ENCODE peak calls at places on chromosomes 7 and 10, in five cellular contexts. F is GM12878, C is HCT116, L is HepG2, B is K562. G is an unnamed sample.

GRCh38 chr7:87370660-87371180 is 25.3 kb downstream of the CROT start:
- DNase-seq in F (no peak), C (no peak), L (peak; percentile 8), B (peak; percentile 36), G (no peak)

GRCh38 chr7:131370523-131370968 is 42.9 kb downstream of the MKLN1 start:
- DNase-seq in F (peak; percentile 48), C (no peak), L (no peak), B (no peak), G (no peak)

GRCh38 chr7:2157473-2158279 is 75.1 kb downstream of the MAD1L1 start:
- DNase-seq in F (no peak), C (no peak), L (no peak), B (no peak), G (no peak)

GRCh38 chr7:107948645-107949442 is 54.1 kb downstream of the LAMB1 start:
- DNase-seq in F (no peak), C (peak; percentile 54), L (peak; percentile 86), B (no peak), G (no peak)

GRCh38 chr7:97118306-97118917 is 914 bp downstream of the SDHAF3 start:
- DNase-seq in F (no peak), C (no peak), L (no peak), B (no peak), G (no peak)

GRCh38 chr10:128185627-128186026 is 59.4 kb upstream of the MKI67 start:
- DNase-seq in F (no peak), C (no peak), L (no peak), B (no peak), G (no peak)

GRCh38 chr10:116104210-116104932 is 168.6 kb downstream of the GFRA1 start:
- DNase-seq in F (no peak), C (no peak), L (no peak), B (no peak), G (no peak)

GRCh38 chr10:80596391-80597257 is 58.9 kb downstream of the SH2D4B start:
- DNase-seq in F (no peak), C (peak; percentile 57), L (peak; percentile 42), B (peak; percentile 75), G (peak; percentile 63)

GRCh38 chr10:114394531-114394930 is 9.8 kb downstream of the AFAP1L2 start:
- DNase-seq in F (no peak), C (no peak), L (no peak), B (no peak), G (no peak)

GRCh38 chr7:67525588-67525987 is 529.0 kb downstream of the TYW1 start:
- DNase-seq in F (no peak), C (no peak), L (no peak), B (no peak), G (peak; percentile 27)

GRCh38 chr7:111357691-111358090 is 204.6 kb downstream of the IMMP2L start:
- DNase-seq in F (no peak), C (no peak), L (no peak), B (no peak), G (no peak)
- TF ChIP-seq SP1 in F (no peak), C (no peak), L (no peak), B (no peak), G (no peak)

DNA sequence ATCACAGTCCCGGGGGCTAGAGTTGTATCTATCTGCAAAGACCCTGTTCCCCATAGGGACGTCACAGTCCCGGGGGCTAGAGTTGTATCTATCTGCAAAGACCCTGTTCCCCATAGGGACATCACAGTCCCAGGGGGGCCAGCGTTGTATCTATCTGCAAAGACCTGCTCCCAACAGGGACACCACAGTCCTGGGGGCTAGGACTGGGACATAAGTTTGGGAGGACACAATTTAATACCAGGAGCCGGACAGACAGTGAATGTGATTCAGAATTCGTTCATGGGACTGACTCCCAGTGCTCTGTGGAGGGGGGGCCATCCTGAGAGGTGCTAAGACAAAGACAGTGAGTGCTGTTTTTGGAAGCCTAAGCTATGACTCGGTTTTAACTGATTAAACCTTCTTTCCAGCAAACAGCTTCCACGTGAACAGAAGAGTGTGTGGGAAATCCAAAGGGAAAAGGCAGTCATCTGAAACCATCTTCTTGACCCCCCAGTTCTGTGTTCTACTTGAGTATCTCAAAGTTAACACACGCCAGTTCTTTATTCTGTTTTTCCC is 153.0 kb downstream of the DIP2C start:
- DNase-seq in F (no peak), C (no peak), L (no peak), B (no peak), G (no peak)
- H3K79me2 ChIP-seq in F (no peaks in the 10 kb centered on the region), C (no peaks in the 10 kb centered on the region), L (no peaks in the 10 kb centered on the region), B (no peaks in the 10 kb centered on the region), G (no peaks in the 10 kb centered on the region)

DNA sequence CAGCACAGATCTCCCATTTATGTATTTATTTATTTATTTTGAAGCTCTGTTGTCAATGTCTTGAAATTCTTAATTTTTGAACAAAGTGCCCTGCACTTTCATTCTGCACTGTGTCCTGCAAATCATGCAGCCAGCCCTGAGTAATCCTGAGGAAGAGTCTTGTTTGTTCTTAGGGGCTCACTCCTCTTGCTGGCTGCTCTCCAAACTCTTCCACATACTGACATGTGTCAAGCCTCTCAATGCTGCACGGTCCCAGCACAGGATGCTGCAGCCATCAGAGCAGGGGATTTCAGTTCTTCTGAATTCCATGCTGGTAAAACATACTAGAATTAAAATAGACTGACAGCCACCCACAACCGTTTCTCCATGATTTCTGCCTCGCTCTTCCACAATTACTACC is 207.2 kb downstream of the PARD3 start:
- DNase-seq in F (no peak), C (no peak), L (peak; percentile 4), B (no peak), G (no peak)
- TF ChIP-seq SP1 in F (no peak), C (no peak), L (no peak), B (no peak), G (no peak)

GRCh38 chr10:34635111-34635510 is 180.0 kb downstream of the PARD3 start:
- DNase-seq in F (no peak), C (no peak), L (no peak), B (no peak), G (no peak)
- H3K79me2 ChIP-seq in F (no peaks in the 10 kb centered on the region), C (peaks cover 25% of the 10 kb centered on the region), L (peaks cover 25% of the 10 kb centered on the region), B (no peaks in the 10 kb centered on the region), G (peaks cover 55% of the 10 kb centered on the region)

GRCh38 chr10:79070611-79071534 is 2.1 kb downstream of the ZMIZ1 start:
- DNase-seq in F (no peak), C (no peak), L (peak; percentile 90), B (no peak), G (peak; percentile 72)

GRCh38 chr10:79069325-79070090 is 742 bp downstream of the ZMIZ1 start:
- DNase-seq in F (no peak), C (no peak), L (no peak), B (peak; percentile 66), G (no peak)

GRCh38 chr10:79071535-79071923 is 2.8 kb downstream of the ZMIZ1 start:
- DNase-seq in F (no peak), C (no peak), L (peak; percentile 81), B (no peak), G (no peak)

GRCh38 chr10:79068562-79069324 is at the start of gene ZMIZ1:
- DNase-seq in F (no peak), C (peak; percentile 83), L (peak; percentile 88), B (peak; percentile 95), G (no peak)

GRCh38 chr10:79070091-79070610 is 1.4 kb downstream of the ZMIZ1 start:
- DNase-seq in F (no peak), C (no peak), L (no peak), B (peak; percentile 48), G (no peak)
- TF ChIP-seq SP1 in F (no peak), C (no peak), L (no peak), B (no peak), G (no peak)

GRCh38 chr7:116226664-116227063 is 16.3 kb downstream of the TES start:
- DNase-seq in F (no peak), C (no peak), L (no peak), B (no peak), G (no peak)

GRCh38 chr7:116225860-116226259 is 15.5 kb downstream of the TES start:
- DNase-seq in F (no peak), C (no peak), L (no peak), B (no peak), G (no peak)

GRCh38 chr7:116229359-116229758 is 19.0 kb downstream of the TES start:
- DNase-seq in F (no peak), C (no peak), L (no peak), B (no peak), G (no peak)

GRCh38 chr7:116228241-116228640 is 17.9 kb downstream of the TES start:
- DNase-seq in F (no peak), C (no peak), L (no peak), B (no peak), G (no peak)

GRCh38 chr7:116227678-116228239 is 17.4 kb downstream of the TES start:
- DNase-seq in F (no peak), C (no peak), L (no peak), B (no peak), G (no peak)
- H3K79me2 ChIP-seq in F (peaks cover 94% of the 10 kb centered on the region), C (peaks cover 99% of the 10 kb centered on the region), L (peaks cover 4% of the 10 kb centered on the region), B (peaks cover 57% of the 10 kb centered on the region), G (peaks cover 4% of the 10 kb centered on the region)

GRCh38 chr10:28397229-28397628 is 94.4 kb upstream of the MPP7 start:
- DNase-seq in F (no peak), C (no peak), L (no peak), B (no peak), G (no peak)
- TF ChIP-seq SP1 in F (no peak), C (no peak), L (no peak), B (no peak), G (no peak)

DNA sequence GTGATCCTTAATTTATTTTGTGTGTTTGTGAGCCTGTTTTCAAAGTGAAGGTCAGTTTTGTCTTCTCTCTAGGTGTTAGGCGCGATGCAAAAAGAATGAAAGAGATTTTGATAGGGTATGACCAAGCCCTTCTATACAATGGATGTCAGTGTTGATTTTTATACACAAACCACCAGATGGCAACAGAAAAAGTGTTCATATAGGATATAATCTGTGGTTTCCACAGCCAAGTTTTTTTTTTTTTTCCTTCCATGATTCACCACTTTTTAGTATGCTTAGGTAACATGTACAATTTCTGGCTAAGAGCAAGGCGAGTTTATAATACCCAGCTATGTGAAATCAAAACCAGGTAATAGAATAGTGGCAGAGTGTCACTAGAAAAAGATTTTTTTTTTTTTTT is 8.1 kb downstream of the SDK1 start:
- DNase-seq in F (no peak), C (no peak), L (no peak), B (no peak), G (no peak)
- H3K79me2 ChIP-seq in F (no peaks in the 10 kb centered on the region), C (no peaks in the 10 kb centered on the region), L (peaks cover 3% of the 10 kb centered on the region), B (no peaks in the 10 kb centered on the region), G (no peaks in the 10 kb centered on the region)

GRCh38 chr10:123043409-123043925 is 34.7 kb downstream of the ACADSB start:
- DNase-seq in F (peak; percentile 30), C (peak; percentile 80), L (peak; percentile 71), B (peak; percentile 62), G (peak; percentile 70)

GRCh38 chr10:123039632-123039930 is 30.8 kb downstream of the ACADSB start:
- DNase-seq in F (no peak), C (no peak), L (no peak), B (no peak), G (no peak)

GRCh38 chr10:123045961-123046731 is 37.3 kb downstream of the ACADSB start:
- DNase-seq in F (no peak), C (no peak), L (no peak), B (no peak), G (no peak)

GRCh38 chr10:123042708-123043408 is 34.1 kb downstream of the ACADSB start:
- DNase-seq in F (no peak), C (no peak), L (no peak), B (no peak), G (no peak)

DNA sequence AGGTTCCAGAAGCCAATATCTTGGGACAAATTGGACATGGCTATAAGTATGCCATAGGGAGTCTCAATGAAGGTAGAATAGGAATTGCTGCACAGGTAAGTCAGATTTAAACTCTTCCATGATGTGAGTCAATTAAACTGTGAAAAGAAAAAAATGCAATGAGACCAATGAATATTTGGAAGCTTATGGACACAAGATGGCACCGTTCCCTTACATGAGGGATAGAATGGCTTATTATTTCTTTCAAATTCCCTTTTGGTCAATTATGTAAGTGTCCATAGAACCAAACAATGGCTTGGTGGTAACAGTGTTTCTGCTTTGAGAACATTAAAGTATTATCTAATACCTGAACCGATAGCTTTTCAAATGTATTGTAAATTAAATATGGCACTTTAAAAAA is 35.6 kb downstream of the ACADSB start:
- DNase-seq in F (no peak), C (peak; percentile 29), L (no peak), B (no peak), G (no peak)
- TF ChIP-seq SP1 in F (no peak), C (no peak), L (no peak), B (no peak), G (no peak)